ENCODE peak calls at places on chromosomes 16 and 17, in four cellular contexts. One of them, this sample, is unnamed.

GRCh38 chr16:67364610-67365256 is 28.6 kb downstream of the TPPP3 start:
- DNase-seq in IMR-90: no peak
- DNase-seq in H1: no peak
- DNase-seq in transverse colon: no peak
- DNase-seq in this sample: no peak

GRCh38 chr17:76063880-76064546 is 8.3 kb downstream of the SRP68 start:
- DNase-seq in IMR-90: no peak
- DNase-seq in H1: no peak
- DNase-seq in transverse colon: no peak
- DNase-seq in this sample: no peak

GRCh38 chr16:6032438-6032837 is 934.8 kb upstream of the EEF2KMT start:
- DNase-seq in IMR-90: no peak
- DNase-seq in H1: no peak
- DNase-seq in transverse colon: no peak
- DNase-seq in this sample: no peak

GRCh38 chr16:75099738-75100615 is 16.6 kb downstream of the LDHD start:
- DNase-seq in IMR-90: no peak
- DNase-seq in H1: no peak
- DNase-seq in transverse colon: no peak
- DNase-seq in this sample: peak; percentile 62

GRCh38 chr16:85752511-85753420 is 1.9 kb upstream of the C16orf74 start:
- DNase-seq in IMR-90: peak; percentile 62
- DNase-seq in H1: no peak
- DNase-seq in transverse colon: peak; percentile 46
- DNase-seq in this sample: no peak

GRCh38 chr17:1347681-1348318 is 52.2 kb downstream of the YWHAE start:
- DNase-seq in IMR-90: peak; percentile 16
- DNase-seq in H1: no peak
- DNase-seq in transverse colon: peak; percentile 59
- DNase-seq in this sample: peak; percentile 66

GRCh38 chr16:57948027-57948426 is 22.9 kb downstream of the CNGB1 start:
- DNase-seq in IMR-90: no peak
- DNase-seq in H1: no peak
- DNase-seq in transverse colon: no peak
- DNase-seq in this sample: no peak

GRCh38 chr17:4014148-4014927 is 50.1 kb upstream of the ATP2A3 start:
- DNase-seq in IMR-90: no peak
- DNase-seq in H1: no peak
- DNase-seq in transverse colon: no peak
- DNase-seq in this sample: no peak

GRCh38 chr17:81063488-81064093 is 28.6 kb downstream of the BAIAP2 start:
- DNase-seq in IMR-90: no peak
- DNase-seq in H1: no peak
- DNase-seq in transverse colon: no peak
- DNase-seq in this sample: no peak

GRCh38 chr16:75506567-75506966 is 11.3 kb upstream of the CHST6 start:
- DNase-seq in IMR-90: peak; percentile 59
- DNase-seq in H1: no peak
- DNase-seq in transverse colon: peak; percentile 55
- DNase-seq in this sample: peak; percentile 90

GRCh38 chr17:57947369-57947768 is 7.8 kb downstream of the CUEDC1 start:
- DNase-seq in IMR-90: no peak
- DNase-seq in H1: no peak
- DNase-seq in transverse colon: no peak
- DNase-seq in this sample: no peak

GRCh38 chr17:60526726-60527125 is 684 bp upstream of the APPBP2 start:
- DNase-seq in IMR-90: peak; percentile 48
- DNase-seq in H1: no peak
- DNase-seq in transverse colon: no peak
- DNase-seq in this sample: no peak

GRCh38 chr17:53353919-53354351 is 468.8 kb upstream of the KIF2B start:
- DNase-seq in IMR-90: no peak
- DNase-seq in H1: no peak
- DNase-seq in transverse colon: peak; percentile 22
- DNase-seq in this sample: no peak

GRCh38 chr16:22734313-22734869 is 79.6 kb upstream of the HS3ST2 start:
- DNase-seq in IMR-90: no peak
- DNase-seq in H1: no peak
- DNase-seq in transverse colon: no peak
- DNase-seq in this sample: no peak

GRCh38 chr17:57002904-57003303 is 25.0 kb downstream of the SCPEP1 start:
- DNase-seq in IMR-90: no peak
- DNase-seq in H1: no peak
- DNase-seq in transverse colon: no peak
- DNase-seq in this sample: no peak

GRCh38 chr17:10305336-10306096 is 67.3 kb downstream of the MYH13 start:
- DNase-seq in IMR-90: no peak
- DNase-seq in H1: no peak
- DNase-seq in transverse colon: no peak
- DNase-seq in this sample: no peak

GRCh38 chr17:35529868-35530267 is 7.6 kb downstream of the SLFN12L start:
- DNase-seq in IMR-90: no peak
- DNase-seq in H1: no peak
- DNase-seq in transverse colon: no peak
- DNase-seq in this sample: no peak

GRCh38 chr17:35531170-35531569 is 6.3 kb downstream of the SLFN12L start:
- DNase-seq in IMR-90: no peak
- DNase-seq in H1: no peak
- DNase-seq in transverse colon: no peak
- DNase-seq in this sample: no peak

GRCh38 chr17:35536664-35537160 is 766 bp downstream of the SLFN12L start:
- DNase-seq in IMR-90: no peak
- DNase-seq in H1: no peak
- DNase-seq in transverse colon: no peak
- DNase-seq in this sample: no peak

GRCh38 chr17:35537569-35538209 is at the start of gene SLFN12L:
- DNase-seq in IMR-90: no peak
- DNase-seq in H1: no peak
- DNase-seq in transverse colon: no peak
- DNase-seq in this sample: no peak

GRCh38 chr17:35534694-35535093 is 2.8 kb downstream of the SLFN12L start:
- DNase-seq in IMR-90: no peak
- DNase-seq in H1: no peak
- DNase-seq in transverse colon: no peak
- DNase-seq in this sample: no peak
- H3K4me1 ChIP-seq in IMR-90: no peaks in the 10 kb centered on the region
- H3K4me1 ChIP-seq in H1: no peaks in the 10 kb centered on the region
- H3K4me1 ChIP-seq in transverse colon: peaks cover under 1% of the 10 kb centered on the region
- H3K4me1 ChIP-seq in this sample: peaks cover 17% of the 10 kb centered on the region

DNA sequence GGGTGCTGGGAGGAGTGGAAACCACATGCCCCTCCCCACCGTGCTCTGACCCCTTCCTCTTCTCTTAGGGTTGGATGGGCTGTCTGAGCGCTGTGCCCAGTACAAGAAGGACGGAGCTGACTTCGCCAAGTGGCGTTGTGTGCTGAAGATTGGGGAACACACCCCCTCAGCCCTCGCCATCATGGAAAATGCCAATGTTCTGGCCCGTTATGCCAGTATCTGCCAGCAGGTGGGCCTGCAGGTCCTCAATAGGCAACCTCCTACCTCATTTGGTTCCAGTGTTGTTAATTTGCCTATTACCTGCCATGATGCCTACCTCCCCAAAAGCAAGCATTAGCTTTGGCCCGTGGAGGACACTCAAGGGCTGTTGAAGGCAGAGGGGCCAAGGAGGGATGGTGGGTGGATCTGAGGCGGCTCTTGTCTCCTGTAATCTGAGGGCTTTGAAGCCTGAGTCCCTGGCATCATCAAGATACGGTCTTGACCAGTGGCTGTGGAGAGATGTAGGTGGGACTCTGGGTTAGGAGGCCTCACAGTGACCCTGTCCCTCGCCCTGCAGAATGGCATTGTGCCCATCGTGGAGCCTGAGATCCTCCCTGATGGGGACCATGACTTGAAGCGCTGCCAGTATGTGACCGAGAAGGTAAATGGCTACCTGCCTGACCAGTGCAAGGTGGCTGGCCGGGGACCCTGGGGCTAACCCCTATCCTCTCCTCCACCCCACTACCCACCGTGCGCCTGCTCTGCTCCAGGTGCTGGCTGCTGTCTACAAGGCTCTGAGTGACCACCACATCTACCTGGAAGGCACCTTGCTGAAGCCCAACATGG is 3.4 kb downstream of the ALDOA start:
- DNase-seq in IMR-90: no peak
- DNase-seq in H1: no peak
- DNase-seq in transverse colon: peak; percentile 28
- DNase-seq in this sample: no peak
- H3K4me3 ChIP-seq in IMR-90: no peak overlapping the region
- H3K4me3 ChIP-seq in H1: no peak overlapping the region
- H3K4me3 ChIP-seq in transverse colon: peak overlapping the region; percentile 87
- H3K4me3 ChIP-seq in this sample: peak overlapping the region; percentile 19

DNA sequence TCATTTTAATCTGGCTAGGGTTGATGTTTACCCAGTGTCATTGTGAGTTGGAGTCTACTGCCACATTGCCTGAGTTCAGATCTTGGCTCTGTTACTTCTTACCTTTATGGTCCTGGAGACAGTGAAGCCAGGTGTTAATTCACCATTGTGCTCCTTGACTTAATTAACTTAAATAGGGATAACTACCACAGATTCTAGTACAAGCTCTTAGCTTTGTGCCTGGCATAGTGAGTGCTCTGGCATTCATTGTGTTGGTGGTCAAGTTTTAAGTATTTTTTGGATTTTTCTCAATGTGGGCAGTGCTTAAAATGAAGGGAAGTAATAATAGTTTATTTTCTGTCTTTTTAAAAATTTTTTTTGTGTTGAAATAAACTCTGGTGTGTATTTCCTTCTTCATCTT is 4.6 kb downstream of the HAPSTR1 start:
- DNase-seq in IMR-90: no peak
- DNase-seq in H1: no peak
- DNase-seq in transverse colon: no peak
- DNase-seq in this sample: no peak
- H3K4me1 ChIP-seq in IMR-90: peaks cover 16% of the 10 kb centered on the region
- H3K4me1 ChIP-seq in H1: peaks cover 4% of the 10 kb centered on the region
- H3K4me1 ChIP-seq in transverse colon: peaks cover 60% of the 10 kb centered on the region
- H3K4me1 ChIP-seq in this sample: peaks cover 78% of the 10 kb centered on the region

DNA sequence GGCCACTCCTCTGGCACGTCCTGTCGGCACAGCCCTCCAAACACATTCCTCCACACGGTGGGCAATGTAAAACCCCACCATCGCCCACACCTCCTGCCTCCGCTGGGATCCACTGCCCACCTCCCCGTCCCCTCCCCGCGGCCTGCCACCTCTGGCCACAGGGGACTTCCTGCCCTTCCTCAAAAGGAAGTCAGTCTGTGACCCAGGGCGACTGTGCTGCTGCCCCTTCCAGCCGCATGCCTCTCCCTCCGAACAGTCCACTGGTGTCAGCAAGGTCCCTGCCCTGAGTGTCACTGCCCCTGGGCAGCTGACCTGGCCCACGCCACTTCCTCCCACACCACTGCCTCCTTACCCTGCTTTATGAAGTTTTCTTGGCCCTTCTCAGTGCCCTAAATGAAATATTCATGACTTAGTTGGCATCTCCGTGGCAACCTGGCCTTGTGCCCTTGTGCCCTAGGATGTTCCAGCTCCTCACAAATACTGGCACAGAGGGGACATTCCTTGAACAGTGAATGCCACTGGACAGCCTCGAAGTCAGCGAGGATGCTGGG is 2.0 kb downstream of the PLD6 start:
- DNase-seq in IMR-90: no peak
- DNase-seq in H1: no peak
- DNase-seq in transverse colon: peak; percentile 30
- DNase-seq in this sample: no peak
- H3K4me3 ChIP-seq in IMR-90: no peak overlapping the region
- H3K4me3 ChIP-seq in H1: no peak overlapping the region
- H3K4me3 ChIP-seq in transverse colon: no peak overlapping the region
- H3K4me3 ChIP-seq in this sample: no peak overlapping the region

DNA sequence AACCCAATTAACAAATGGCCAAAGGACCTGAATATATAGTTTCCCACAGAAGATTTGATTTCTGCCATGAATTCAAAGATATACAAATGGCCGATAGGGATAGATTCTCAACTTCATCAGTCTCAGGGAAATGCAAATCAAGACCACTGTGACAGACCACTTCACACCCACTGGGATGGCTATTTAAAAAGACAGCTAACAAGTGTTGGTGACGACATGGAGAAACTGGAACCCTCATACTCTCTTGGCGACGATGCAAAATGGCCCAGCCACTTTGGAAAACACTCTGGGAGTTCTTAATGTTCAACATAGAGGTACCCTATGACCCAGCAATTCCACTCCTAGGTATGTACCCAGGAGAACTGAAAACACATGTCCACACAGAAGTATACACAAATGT is 17.4 kb upstream of the KREMEN2 start:
- DNase-seq in IMR-90: no peak
- DNase-seq in H1: no peak
- DNase-seq in transverse colon: no peak
- DNase-seq in this sample: no peak
- H3K4me1 ChIP-seq in IMR-90: no peaks in the 10 kb centered on the region
- H3K4me1 ChIP-seq in H1: no peaks in the 10 kb centered on the region
- H3K4me1 ChIP-seq in transverse colon: no peaks in the 10 kb centered on the region
- H3K4me1 ChIP-seq in this sample: no peaks in the 10 kb centered on the region